ENCODE peak calls at places on chromosomes 4 and X, in five cellular contexts. E, B, L, D and F are unnamed samples.

GRCh38 chr4:168076989-168077725 is 15.2 kb upstream of the ANXA10 start:
- DNase-seq in B (no peak), E (peak; percentile 0), L (peak; percentile 63), D (peak; percentile 69), F (peak; percentile 62)

GRCh38 chr4:158769175-158769831 is 477 bp downstream of the FNIP2 start:
- DNase-seq in E (peak; percentile 61), B (peak; percentile 66), L (peak; percentile 63), D (peak; percentile 55), F (peak; percentile 34)

GRCh38 chrX:15405846-15406245 is 21.6 kb upstream of the VEGFD start:
- DNase-seq in L (no peak), D (no peak), B (peak; percentile 34), E (no peak), F (no peak)

GRCh38 chr4:52869196-52869595 is 7.1 kb downstream of the RASL11B start:
- DNase-seq in D (no peak), E (peak; percentile 10), L (peak; percentile 44), B (peak; percentile 62), F (no peak)

GRCh38 chrX:65406532-65406931 is 128.1 kb downstream of the LAS1L start:
- DNase-seq in L (no peak), B (no peak), E (no peak), D (no peak), F (peak; percentile 45)

GRCh38 chr4:3276961-3277360 is 15.9 kb upstream of the RGS12 start:
- DNase-seq in L (no peak), E (no peak), B (peak; percentile 80), D (peak; percentile 17), F (no peak)

GRCh38 chrX:110853610-110854009 is 58.0 kb upstream of the CHRDL1 start:
- DNase-seq in B (peak; percentile 67), L (peak; percentile 34), E (no peak), D (peak; percentile 53), F (peak; percentile 23)

GRCh38 chrX:10514891-10515290 is 105.5 kb downstream of the MID1 start:
- DNase-seq in L (peak; percentile 49), B (no peak), D (no peak), E (no peak), F (no peak)

GRCh38 chrX:153411255-153411987 is at the start of gene ZFP92:
- DNase-seq in E (no peak), B (peak; percentile 90), D (peak; percentile 24), L (peak; percentile 25), F (no peak)

GRCh38 chr4:122583906-122584305 is 37.0 kb downstream of the IL21 start:
- DNase-seq in D (no peak), B (peak; percentile 65), E (peak; percentile 35), L (peak; percentile 70), F (no peak)

GRCh38 chrX:133437356-133437755 is 22.1 kb upstream of the GPC4 start:
- DNase-seq in L (no peak), E (no peak), B (no peak), D (no peak), F (no peak)

GRCh38 chr4:8162625-8163024 is 4.0 kb upstream of the ABLIM2 start:
- DNase-seq in L (no peak), D (no peak), B (peak; percentile 36), E (no peak), F (no peak)